ENCODE peak calls at places on chromosomes 7 and 10, in four cellular contexts. W is astrocyte of the spinal cord, Z is upper lobe of right lung, N is spleen. U is an unnamed sample.
A peak's percentile ranks its signal among the peaks of the same experiment; 100 is the strongest.

GRCh38 chr7:142554555-142555532 is 194.4 kb upstream of the PRSS1 start:
- DNase-seq in Z (no peak), N (no peak), W (no peak), U (no peak)

GRCh38 chr10:95214793-95215192 is 20.8 kb downstream of the ACSM6 start:
- DNase-seq in W (peak; percentile 57), N (no peak), Z (no peak), U (no peak)

GRCh38 chr7:119720541-119720940 is 552.4 kb upstream of the KCND2 start:
- DNase-seq in Z (no peak), W (peak; percentile 81), N (no peak), U (no peak)

GRCh38 chr7:45082831-45083331 is 5.9 kb downstream of the NACAD start:
- DNase-seq in N (no peak), W (no peak), Z (peak; percentile 58), U (peak; percentile 63)

GRCh38 chr7:120407015-120407414 is 134.0 kb downstream of the KCND2 start:
- DNase-seq in N (no peak), W (no peak), Z (no peak), U (no peak)

GRCh38 chr7:1105189-1105588 is 17.3 kb downstream of the GPER1 start:
- DNase-seq in W (no peak), N (peak; percentile 63), Z (no peak), U (no peak)

GRCh38 chr10:69494626-69495558 is 43.6 kb downstream of the TSPAN15 start:
- DNase-seq in W (no peak), N (peak; percentile 71), Z (peak; percentile 50), U (peak; percentile 79)

GRCh38 chr7:26857534-26858228 is 6.7 kb downstream of the SKAP2 start:
- DNase-seq in Z (no peak), W (peak; percentile 82), N (peak; percentile 82), U (peak; percentile 64)

GRCh38 chr10:22183771-22184466 is 33.9 kb downstream of the EBLN1 start:
- DNase-seq in N (no peak), Z (no peak), W (no peak), U (no peak)

GRCh38 chr10:56537984-56538383 is 176.9 kb upstream of the ZWINT start:
- DNase-seq in N (no peak), Z (no peak), W (peak; percentile 90), U (no peak)

GRCh38 chr10:96188911-96189310 is 58.8 kb downstream of the ZNF518A start:
- DNase-seq in N (no peak), W (peak; percentile 25), Z (no peak), U (no peak)

DNA sequence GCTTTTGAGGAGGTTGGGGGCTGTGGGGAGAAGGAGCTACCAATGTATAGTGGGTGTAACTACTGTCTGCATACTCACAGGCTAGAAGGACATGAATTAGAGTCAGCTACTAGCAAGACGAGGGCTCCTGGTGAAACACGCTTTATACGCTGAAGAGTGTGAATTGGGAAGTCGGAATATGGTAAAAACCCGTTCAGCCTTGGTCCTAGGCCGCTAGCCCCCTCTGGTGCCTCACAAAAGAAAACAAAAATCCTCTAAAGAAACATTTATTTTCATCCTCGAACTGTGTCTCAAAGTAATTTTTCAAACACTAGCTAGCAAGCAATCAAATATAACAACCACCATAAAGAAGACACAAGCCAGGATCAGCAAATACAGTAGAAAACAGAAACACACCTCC is 338.1 kb upstream of the SEMA3C start:
- DNase-seq in N (no peak), Z (no peak), W (no peak), U (no peak)
- TF ChIP-seq CTCF in N (no peak), Z (peak; percentile 28), W (peak; percentile 12), U (peak; percentile 15)

DNA sequence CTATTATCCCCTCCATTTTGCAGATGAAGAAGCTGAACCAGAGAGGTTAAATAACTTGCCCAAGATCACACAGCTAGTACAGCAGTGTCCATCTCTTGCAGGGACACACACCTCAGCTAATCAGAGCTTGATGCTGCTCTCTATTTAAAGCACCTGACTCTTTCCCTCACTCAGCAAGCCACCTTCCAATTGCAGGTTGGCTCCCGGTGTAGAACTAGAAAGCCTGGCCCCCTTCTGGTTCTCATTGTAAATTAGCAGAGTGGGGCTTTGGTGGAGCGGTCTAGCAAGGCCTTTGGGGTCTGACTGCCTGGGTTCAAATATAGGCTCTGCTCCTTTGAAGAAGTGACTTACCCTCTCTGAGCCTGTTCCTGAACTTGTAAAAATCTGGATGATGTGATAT is 176.4 kb downstream of the NEURL1 start:
- DNase-seq in N (no peak), W (no peak), Z (no peak), U (no peak)
- TF ChIP-seq CTCF in N (no peak), W (no peak), Z (no peak), U (no peak)

GRCh38 chr7:125605241-125605640 is 675.6 kb upstream of the POT1 start:
- DNase-seq in N (no peak), W (peak; percentile 60), Z (no peak), U (no peak)
- TF ChIP-seq CTCF in N (no peak), W (no peak), Z (no peak), U (no peak)

GRCh38 chr10:46098379-46098778 is 52.3 kb upstream of the MSMB start:
- DNase-seq in W (no peak), N (no peak), Z (no peak), U (no peak)
- TF ChIP-seq CTCF in W (no peak), N (no peak), Z (no peak), U (no peak)

GRCh38 chr10:14801693-14802092 is 27.0 kb upstream of the FAM107B start:
- DNase-seq in N (no peak), W (no peak), Z (no peak), U (no peak)
- TF ChIP-seq CTCF in N (no peak), W (no peak), Z (no peak), U (no peak)

GRCh38 chr10:6536102-6536501 is 44.0 kb downstream of the PRKCQ start:
- DNase-seq in Z (no peak), W (no peak), N (no peak), U (no peak)

GRCh38 chr10:6542999-6543430 is 37.1 kb downstream of the PRKCQ start:
- DNase-seq in N (no peak), W (no peak), Z (no peak), U (no peak)

GRCh38 chr10:6532321-6532720 is 47.8 kb downstream of the PRKCQ start:
- DNase-seq in Z (no peak), N (no peak), W (no peak), U (no peak)

GRCh38 chr10:6535365-6535764 is 44.7 kb downstream of the PRKCQ start:
- DNase-seq in Z (no peak), W (no peak), N (no peak), U (no peak)

GRCh38 chr10:6537704-6538103 is 42.4 kb downstream of the PRKCQ start:
- DNase-seq in N (no peak), Z (peak; percentile 70), W (no peak), U (no peak)
- TF ChIP-seq CTCF in N (no peak), Z (no peak), W (no peak), U (no peak)

DNA sequence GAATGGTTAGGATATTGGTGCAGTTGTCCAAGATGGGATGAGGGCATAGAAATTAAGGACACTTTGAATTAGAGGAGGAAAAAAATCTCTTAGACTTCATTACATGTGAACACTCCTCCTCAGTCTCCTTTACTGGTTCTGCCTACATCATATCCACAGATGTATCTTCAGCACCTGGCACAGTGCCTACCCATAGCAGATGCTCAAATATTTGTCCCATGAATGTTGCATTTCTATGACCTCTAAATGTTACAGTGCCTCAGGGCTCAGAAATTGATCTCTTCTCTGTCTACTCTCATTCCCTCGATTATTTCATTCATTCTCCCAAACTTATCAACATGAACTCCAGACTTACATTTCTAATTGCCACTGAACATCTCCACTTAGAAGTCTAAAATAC is 17.1 kb downstream of the CNNM1 start:
- DNase-seq in Z (no peak), N (no peak), W (peak; percentile 22), U (no peak)
- TF ChIP-seq CTCF in Z (no peak), N (no peak), W (no peak), U (no peak)

GRCh38 chr10:43377393-43377883 is 6.0 kb downstream of the FXYD4 start:
- DNase-seq in N (peak; percentile 45), W (no peak), Z (peak; percentile 72), U (peak; percentile 37)

GRCh38 chr10:43383204-43383971 is 12.0 kb downstream of the FXYD4 start:
- DNase-seq in Z (no peak), W (no peak), N (peak; percentile 44), U (peak; percentile 45)

GRCh38 chr10:43376828-43377227 is 5.4 kb downstream of the FXYD4 start:
- DNase-seq in N (peak; percentile 37), W (no peak), Z (no peak), U (peak; percentile 48)

GRCh38 chr10:43384252-43385221 is 13.1 kb downstream of the FXYD4 start:
- DNase-seq in Z (peak; percentile 3), W (no peak), N (peak; percentile 64), U (peak; percentile 58)

DNA sequence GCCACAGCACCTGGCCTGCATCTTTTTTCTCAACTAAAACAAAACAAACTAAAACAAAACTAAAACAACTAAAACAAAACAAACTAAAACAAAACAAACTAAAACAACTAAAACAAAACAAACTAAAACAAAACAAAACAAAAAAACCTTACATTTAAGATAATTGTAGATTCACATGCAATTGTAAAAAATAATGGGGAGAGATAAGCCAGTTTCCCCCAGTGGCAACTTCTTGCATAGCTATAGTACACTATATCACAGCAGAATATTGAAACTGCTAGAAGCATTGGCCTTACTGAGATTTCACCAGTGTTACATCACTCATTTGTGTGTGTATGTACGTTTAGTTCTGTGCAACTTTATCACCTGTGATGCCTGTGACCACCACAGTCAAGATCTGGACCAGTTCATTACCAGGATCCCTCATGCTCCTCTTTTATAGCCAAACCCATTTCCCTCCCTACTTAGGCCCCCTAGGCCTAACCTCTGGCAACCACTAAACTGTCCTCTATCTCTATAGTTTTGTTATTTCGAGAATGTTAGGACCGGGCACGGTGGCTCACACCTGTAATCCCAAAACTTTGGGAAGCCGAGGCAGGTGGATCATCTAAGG is 9.3 kb downstream of the FXYD4 start:
- DNase-seq in N (no peak), W (peak; percentile 38), Z (no peak), U (peak; percentile 6)
- TF ChIP-seq CTCF in N (no peak), W (no peak), Z (no peak), U (no peak)

GRCh38 chr10:84665211-84665610 is 336.8 kb downstream of the CCSER2 start:
- DNase-seq in W (no peak), Z (no peak), N (no peak), U (no peak)

GRCh38 chr10:84654671-84655070 is 326.3 kb downstream of the CCSER2 start:
- DNase-seq in N (no peak), W (no peak), Z (no peak), U (no peak)

GRCh38 chr10:84660340-84661159 is 332.2 kb downstream of the CCSER2 start:
- DNase-seq in N (no peak), Z (no peak), W (no peak), U (no peak)

GRCh38 chr10:84659027-84659426 is 330.6 kb downstream of the CCSER2 start:
- DNase-seq in N (no peak), W (no peak), Z (no peak), U (no peak)

DNA sequence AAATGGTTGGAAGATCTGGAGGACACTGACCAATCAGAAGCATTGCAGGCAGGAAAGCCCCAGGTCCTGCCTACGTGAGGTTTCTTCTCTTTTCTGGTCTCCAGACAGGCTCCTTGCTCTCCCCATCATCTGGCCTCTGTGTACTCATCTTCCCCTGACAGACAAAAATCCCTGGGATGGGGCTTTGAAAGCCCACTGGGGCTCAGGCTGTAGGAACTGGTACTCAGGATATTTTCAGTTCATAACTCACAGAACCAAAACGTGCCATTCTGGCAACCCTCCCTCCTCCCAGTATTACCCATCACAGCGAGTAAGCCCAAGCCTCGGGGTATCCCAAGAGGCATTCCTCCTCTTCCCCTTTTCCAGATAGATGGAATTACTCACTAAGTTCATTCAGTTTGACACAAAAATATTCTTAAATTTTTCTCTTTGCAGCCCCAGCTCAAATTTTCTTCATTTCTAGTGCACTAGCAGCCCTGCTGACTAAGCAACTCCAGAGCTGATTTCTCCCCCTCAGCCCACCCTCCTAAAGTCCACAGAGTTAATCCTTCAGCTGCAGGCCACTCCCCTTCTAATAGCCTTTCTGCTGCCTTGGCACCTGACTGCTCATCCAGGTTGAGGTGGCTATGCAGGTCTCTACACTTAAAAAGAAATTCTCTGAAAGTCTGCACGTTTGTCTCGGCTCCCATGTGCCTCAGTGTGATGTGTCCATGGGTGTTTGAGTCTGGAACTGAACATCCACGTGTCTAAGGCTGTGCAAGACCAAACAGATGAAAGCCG is 331.3 kb downstream of the CCSER2 start:
- DNase-seq in Z (no peak), W (no peak), N (no peak), U (no peak)
- TF ChIP-seq CTCF in Z (no peak), W (no peak), N (no peak), U (no peak)

U was measured in sigmoid colon.